ENCODE peak calls at places on chromosomes 13 and 19, in five cellular contexts. G is WERI-Rb-1, P is NCI-H1092, A is COR-L47, Y is cardiac muscle cell. Q is an unnamed sample.

GRCh38 chr19:47674548-47674947 is 38.7 kb upstream of the EHD2 start:
- DNase-seq in P (no peak), G (no peak), Y (no peak), A (no peak), Q (no peak)

GRCh38 chr13:46022476-46022875 is 30.1 kb downstream of the ZC3H13 start:
- DNase-seq in P (no peak), G (no peak), A (no peak), Y (peak), Q (no peak)

GRCh38 chr19:7395360-7395781 is 46.6 kb downstream of the ARHGEF18 start:
- DNase-seq in P (no peak), G (no peak), Y (peak), A (no peak), Q (no peak)

GRCh38 chr13:46321494-46322225 is 65.4 kb downstream of the RUBCNL start:
- DNase-seq in Y (peak), P (peak), G (peak), A (peak), Q (no peak)

GRCh38 chr19:6248341-6248740 is 31.4 kb downstream of the MLLT1 start:
- DNase-seq in G (no peak), A (no peak), Y (no peak), P (no peak), Q (no peak)

GRCh38 chr13:51066091-51066831 is 44.8 kb downstream of the C13orf42 start:
- DNase-seq in A (peak), G (no peak), P (no peak), Y (peak), Q (no peak)

GRCh38 chr13:90502143-90502542 is 845.3 kb upstream of the MIR17HG start:
- DNase-seq in G (no peak), Y (no peak), A (no peak), P (peak), Q (no peak)

GRCh38 chr13:26721251-26721939 is 39.2 kb downstream of the GPR12 start:
- DNase-seq in Y (no peak), G (peak), A (no peak), P (peak), Q (no peak)

GRCh38 chr13:33015791-33016323 is 366 bp upstream of the KL start:
- DNase-seq in A (peak), Y (no peak), P (no peak), G (peak), Q (no peak)

GRCh38 chr13:71661921-71662320 is 205.1 kb downstream of the DACH1 start:
- DNase-seq in A (no peak), P (no peak), Y (peak), G (no peak), Q (no peak)

GRCh38 chr19:7973883-7974282 is 30.4 kb upstream of the TIMM44 start:
- DNase-seq in A (no peak), Y (no peak), G (no peak), P (no peak), Q (no peak)

GRCh38 chr13:20901668-20902437 is 693 bp downstream of the XPO4 start:
- DNase-seq in G (peak), Y (peak), P (peak), A (peak), Q (no peak)

GRCh38 chr19:31499826-31500539 is 150.7 kb upstream of the TSHZ3 start:
- DNase-seq in Y (no peak), G (no peak), A (no peak), P (no peak), Q (no peak)

GRCh38 chr13:96730676-96731075 is 263.6 kb downstream of the OXGR1 start:
- DNase-seq in Y (no peak), A (no peak), P (no peak), G (no peak), Q (no peak)

GRCh38 chr19:28334419-28334818 is 878.5 kb downstream of the UQCRFS1 start:
- DNase-seq in P (no peak), A (no peak), Y (no peak), G (no peak), Q (no peak)